ENCODE peak calls at places on chromosomes 4 and X, in eight cellular contexts. K is breast epithelium, T is heart left ventricle, O is iPS DF 6.9, B is cardiac muscle cell, Q is hepatocyte, I is thoracic aorta, C is small intestine. X is an unnamed sample.

GRCh38 chr4:123744664-123745290 is 348.2 kb downstream of the SPRY1 start:
- DNase-seq in K (no peak), T (peak; percentile 42), O (no peak), B (peak; percentile 12), Q (peak; percentile 37), I (no peak), C (peak; percentile 45), X (no peak)

GRCh38 chr4:102503831-102504786 is 3.0 kb downstream of the NFKB1 start:
- DNase-seq in K (no peak), T (no peak), O (no peak), B (no peak), Q (no peak), I (no peak), C (peak; percentile 16), X (no peak)

GRCh38 chr4:111991797-111992196 is 153.5 kb upstream of the FAM241A start:
- DNase-seq in K (no peak), T (no peak), O (no peak), B (no peak), Q (peak; percentile 51), I (no peak), C (peak; percentile 40), X (no peak)

GRCh38 chrX:103817502-103817901 is 14.6 kb downstream of the RAB9B start:
- DNase-seq in K (no peak), T (no peak), O (no peak), B (peak; percentile 74), Q (peak; percentile 86), I (no peak), C (peak; percentile 55), X (no peak)

GRCh38 chr4:46818604-46819003 is 90.4 kb downstream of the COX7B2 start:
- DNase-seq in K (no peak), T (no peak), O (no peak), B (no peak), Q (no peak), I (no peak), C (no peak), X (no peak)

GRCh38 chr4:153962311-153963039 is 173.6 kb upstream of the SFRP2 start:
- DNase-seq in K (no peak), T (no peak), O (no peak), B (no peak), Q (no peak), I (no peak), C (no peak), X (no peak)

GRCh38 chr4:23234018-23234417 is 541.3 kb downstream of the GBA3 start:
- DNase-seq in K (no peak), T (no peak), O (peak; percentile 25), B (no peak), Q (no peak), I (no peak), C (no peak), X (no peak)

GRCh38 chr4:81166431-81166830 is 48.6 kb downstream of the PRKG2 start:
- DNase-seq in K (no peak), T (no peak), O (no peak), B (no peak), Q (no peak), I (no peak), C (no peak), X (no peak)

GRCh38 chr4:82833696-82834313 is 35.2 kb upstream of the SCD5 start:
- DNase-seq in K (no peak), T (peak; percentile 30), O (no peak), B (no peak), Q (peak; percentile 78), I (no peak), C (peak; percentile 87), X (no peak)

GRCh38 chr4:128349921-128350320 is 62.3 kb upstream of the PGRMC2 start:
- DNase-seq in K (no peak), T (no peak), O (no peak), B (no peak), Q (peak; percentile 47), I (no peak), C (no peak), X (no peak)

GRCh38 chrX:74514384-74514783 is 93.1 kb downstream of the SLC16A2 start:
- DNase-seq in K (no peak), T (no peak), O (no peak), B (peak; percentile 22), Q (peak; percentile 26), I (no peak), C (peak; percentile 66), X (no peak)

GRCh38 chr4:8591114-8591513 is 1.5 kb upstream of the CPZ start:
- DNase-seq in K (no peak), T (no peak), O (no peak), B (no peak), Q (no peak), I (no peak), C (no peak), X (no peak)
- H3K27me3 ChIP-seq in K (peaks cover 29% of the 10 kb centered on the region), T (peaks cover 48% of the 10 kb centered on the region), O (no peaks in the 10 kb centered on the region), B (peaks cover 23% of the 10 kb centered on the region), Q (peaks cover 23% of the 10 kb centered on the region), I (no peaks in the 10 kb centered on the region), C (peaks cover 11% of the 10 kb centered on the region), X (peaks cover 51% of the 10 kb centered on the region)

DNA sequence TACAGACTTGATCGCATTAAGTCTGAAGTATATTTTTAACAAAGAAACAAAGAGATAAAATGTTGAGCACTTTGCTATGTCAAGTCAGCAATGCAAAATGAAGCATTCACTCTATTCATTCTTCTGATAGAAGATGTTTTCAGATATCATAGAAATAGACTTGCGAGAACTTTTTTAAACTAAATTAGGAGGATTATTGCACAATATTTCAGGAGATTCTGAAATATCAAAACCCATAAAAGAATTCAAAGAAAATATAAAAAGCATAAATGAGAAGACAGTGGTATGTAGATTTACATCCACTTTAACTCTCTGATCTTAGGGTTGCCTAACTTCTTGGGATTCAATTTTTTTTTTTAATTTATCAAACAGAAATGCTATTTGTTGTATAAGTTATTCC is 81.1 kb upstream of the PABPC4L start:
- DNase-seq in K (no peak), T (no peak), O (no peak), B (no peak), Q (no peak), I (no peak), C (no peak), X (no peak)
- H3K4me3 ChIP-seq in K (no peak overlapping the region), T (no peak overlapping the region), O (no peak overlapping the region), B (no peak overlapping the region), Q (no peak overlapping the region), I (no peak overlapping the region), C (no peak overlapping the region), X (no peak overlapping the region)

GRCh38 chrX:107829880-107830279 is 4.2 kb downstream of the MID2 start:
- DNase-seq in K (no peak), T (no peak), O (no peak), B (no peak), Q (no peak), I (no peak), C (no peak), X (no peak)
- H3K27me3 ChIP-seq in K (peaks cover 23% of the 10 kb centered on the region), T (peaks cover 48% of the 10 kb centered on the region), O (peaks cover 9% of the 10 kb centered on the region), B (no peaks in the 10 kb centered on the region), Q (no peaks in the 10 kb centered on the region), I (no peaks in the 10 kb centered on the region), C (no peaks in the 10 kb centered on the region), X (no peaks in the 10 kb centered on the region)

DNA sequence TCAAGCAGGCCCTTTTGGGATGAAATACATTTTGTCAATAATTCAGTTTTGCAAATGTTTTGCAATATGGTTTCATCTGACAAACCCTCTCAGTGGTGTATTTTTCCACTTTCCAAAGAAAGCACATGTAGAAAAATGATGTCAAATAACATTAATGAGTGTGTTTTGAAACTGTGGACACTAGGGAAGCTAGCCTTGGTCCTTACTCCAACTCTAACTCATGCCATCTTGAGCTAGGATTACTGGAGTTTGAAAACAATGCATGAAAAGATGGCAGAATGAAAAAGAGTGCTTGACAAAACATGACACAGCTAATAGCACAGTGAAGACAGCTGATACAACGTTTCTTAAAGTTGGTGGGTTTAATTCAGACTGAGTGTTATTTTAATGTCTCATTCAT is 41.4 kb downstream of the HAND2 start:
- DNase-seq in K (no peak), T (no peak), O (no peak), B (no peak), Q (no peak), I (no peak), C (no peak), X (no peak)
- H3K4me3 ChIP-seq in K (no peak overlapping the region), T (no peak overlapping the region), O (no peak overlapping the region), B (no peak overlapping the region), Q (no peak overlapping the region), I (no peak overlapping the region), C (no peak overlapping the region), X (no peak overlapping the region)

GRCh38 chrX:40005290-40006011 is 92.3 kb downstream of the BCOR start:
- DNase-seq in K (no peak), T (no peak), O (no peak), B (no peak), Q (no peak), I (no peak), C (no peak), X (no peak)
- H3K27me3 ChIP-seq in K (peaks cover 83% of the 10 kb centered on the region), T (peaks cover 70% of the 10 kb centered on the region), O (peaks cover 20% of the 10 kb centered on the region), B (peaks cover 38% of the 10 kb centered on the region), Q (peaks cover 56% of the 10 kb centered on the region), I (no peaks in the 10 kb centered on the region), C (peaks cover 13% of the 10 kb centered on the region), X (no peaks in the 10 kb centered on the region)

GRCh38 chr4:72567036-72567435 is 2.0 kb downstream of the ADAMTS3 start:
- DNase-seq in K (no peak), T (no peak), O (no peak), B (no peak), Q (no peak), I (no peak), C (no peak), X (no peak)
- H3K4me3 ChIP-seq in K (peak overlapping the region; percentile 67), T (peak overlapping the region; percentile 70), O (no peak overlapping the region), B (peak overlapping the region; percentile 80), Q (no peak overlapping the region), I (peak overlapping the region; percentile 92), C (no peak overlapping the region), X (no peak overlapping the region)

GRCh38 chrX:17160971-17161370 is 214.0 kb upstream of the NHS start:
- DNase-seq in K (no peak), T (no peak), O (no peak), B (no peak), Q (no peak), I (no peak), C (no peak), X (no peak)
- H3K27me3 ChIP-seq in K (no peaks in the 10 kb centered on the region), T (no peaks in the 10 kb centered on the region), O (no peaks in the 10 kb centered on the region), B (no peaks in the 10 kb centered on the region), Q (no peaks in the 10 kb centered on the region), I (no peaks in the 10 kb centered on the region), C (no peaks in the 10 kb centered on the region), X (no peaks in the 10 kb centered on the region)

GRCh38 chr4:186144180-186144579 is 39.7 kb downstream of the FAM149A start:
- DNase-seq in K (no peak), T (no peak), O (no peak), B (peak; percentile 43), Q (peak; percentile 62), I (no peak), C (peak; percentile 29), X (no peak)
- H3K4me3 ChIP-seq in K (peak overlapping the region; percentile 59), T (peak overlapping the region; percentile 71), O (peak overlapping the region; percentile 42), B (peak overlapping the region; percentile 70), Q (peak overlapping the region; percentile 78), I (peak overlapping the region; percentile 73), C (peak overlapping the region; percentile 70), X (peak overlapping the region; percentile 51)